ENCODE peak calls at places on chromosomes 1 and 21, in seven cellular contexts. One of them, this sample, is unnamed.

GRCh38 chr1:160779662-160780397 is 16.1 kb upstream of the LY9 start:
- DNase-seq in CD8-positive, alpha-beta memory T cell: no peak
- DNase-seq in activated CD4-positive, alpha-beta T cell treated with anti-CD3 and anti-CD28 coated beads, Interleukin-2, amount 10 ng/mL, durations not matched to agents 7 days and 5 days: no peak
- DNase-seq in sciatic nerve: no peak
- DNase-seq in pancreas: no peak
- DNase-seq in Ammon's horn: no peak
- DNase-seq in activated T-helper 1 cell treated with anti-CD3 and anti-CD28 coated beads, Interleukin-12 subunit alpha, Interleukin-12 subunit beta, Interleukin-2, Interleukin-4 antibody, amounts not matched to agents 30 ng/mL and 10 ng/mL and 1 ng/mL, durations not matched to agents 14 hours and 24 hours and 36 hours: no peak
- DNase-seq in this sample: no peak

GRCh38 chr1:35433714-35434113 is 123.5 kb downstream of the KIAA0319L start:
- DNase-seq in CD8-positive, alpha-beta memory T cell: no peak
- DNase-seq in activated CD4-positive, alpha-beta T cell treated with anti-CD3 and anti-CD28 coated beads, Interleukin-2, amount 10 ng/mL, durations not matched to agents 7 days and 5 days: no peak
- DNase-seq in sciatic nerve: no peak
- DNase-seq in pancreas: no peak
- DNase-seq in Ammon's horn: no peak
- DNase-seq in activated T-helper 1 cell treated with anti-CD3 and anti-CD28 coated beads, Interleukin-12 subunit alpha, Interleukin-12 subunit beta, Interleukin-2, Interleukin-4 antibody, amounts not matched to agents 30 ng/mL and 10 ng/mL and 1 ng/mL, durations not matched to agents 14 hours and 24 hours and 36 hours: no peak
- DNase-seq in this sample: no peak

GRCh38 chr1:15282038-15282437 is 35.0 kb downstream of the FHAD1 start:
- DNase-seq in CD8-positive, alpha-beta memory T cell: no peak
- DNase-seq in activated CD4-positive, alpha-beta T cell treated with anti-CD3 and anti-CD28 coated beads, Interleukin-2, amount 10 ng/mL, durations not matched to agents 7 days and 5 days: no peak
- DNase-seq in sciatic nerve: no peak
- DNase-seq in pancreas: no peak
- DNase-seq in Ammon's horn: no peak
- DNase-seq in activated T-helper 1 cell treated with anti-CD3 and anti-CD28 coated beads, Interleukin-12 subunit alpha, Interleukin-12 subunit beta, Interleukin-2, Interleukin-4 antibody, amounts not matched to agents 30 ng/mL and 10 ng/mL and 1 ng/mL, durations not matched to agents 14 hours and 24 hours and 36 hours: no peak
- DNase-seq in this sample: no peak

GRCh38 chr21:45482899-45483821 is 59.1 kb downstream of the SLC19A1 start:
- DNase-seq in CD8-positive, alpha-beta memory T cell: no peak
- DNase-seq in activated CD4-positive, alpha-beta T cell treated with anti-CD3 and anti-CD28 coated beads, Interleukin-2, amount 10 ng/mL, durations not matched to agents 7 days and 5 days: peak; percentile 71
- DNase-seq in sciatic nerve: no peak
- DNase-seq in pancreas: no peak
- DNase-seq in Ammon's horn: peak; percentile 50
- DNase-seq in activated T-helper 1 cell treated with anti-CD3 and anti-CD28 coated beads, Interleukin-12 subunit alpha, Interleukin-12 subunit beta, Interleukin-2, Interleukin-4 antibody, amounts not matched to agents 30 ng/mL and 10 ng/mL and 1 ng/mL, durations not matched to agents 14 hours and 24 hours and 36 hours: peak; percentile 52
- DNase-seq in this sample: peak; percentile 30

GRCh38 chr1:208031316-208031931 is 120.5 kb upstream of the CD34 start:
- DNase-seq in CD8-positive, alpha-beta memory T cell: no peak
- DNase-seq in activated CD4-positive, alpha-beta T cell treated with anti-CD3 and anti-CD28 coated beads, Interleukin-2, amount 10 ng/mL, durations not matched to agents 7 days and 5 days: no peak
- DNase-seq in sciatic nerve: peak; percentile 52
- DNase-seq in pancreas: no peak
- DNase-seq in Ammon's horn: no peak
- DNase-seq in activated T-helper 1 cell treated with anti-CD3 and anti-CD28 coated beads, Interleukin-12 subunit alpha, Interleukin-12 subunit beta, Interleukin-2, Interleukin-4 antibody, amounts not matched to agents 30 ng/mL and 10 ng/mL and 1 ng/mL, durations not matched to agents 14 hours and 24 hours and 36 hours: no peak
- DNase-seq in this sample: no peak

GRCh38 chr1:27959792-27960603 is at the start of gene XKR8:
- DNase-seq in CD8-positive, alpha-beta memory T cell: peak; percentile 80
- DNase-seq in activated CD4-positive, alpha-beta T cell treated with anti-CD3 and anti-CD28 coated beads, Interleukin-2, amount 10 ng/mL, durations not matched to agents 7 days and 5 days: peak; percentile 86
- DNase-seq in sciatic nerve: peak; percentile 84
- DNase-seq in pancreas: peak; percentile 92
- DNase-seq in Ammon's horn: peak; percentile 74
- DNase-seq in activated T-helper 1 cell treated with anti-CD3 and anti-CD28 coated beads, Interleukin-12 subunit alpha, Interleukin-12 subunit beta, Interleukin-2, Interleukin-4 antibody, amounts not matched to agents 30 ng/mL and 10 ng/mL and 1 ng/mL, durations not matched to agents 14 hours and 24 hours and 36 hours: peak; percentile 84
- DNase-seq in this sample: peak; percentile 82

GRCh38 chr1:152148051-152148450 is 11.0 kb downstream of the RPTN start:
- DNase-seq in CD8-positive, alpha-beta memory T cell: no peak
- DNase-seq in activated CD4-positive, alpha-beta T cell treated with anti-CD3 and anti-CD28 coated beads, Interleukin-2, amount 10 ng/mL, durations not matched to agents 7 days and 5 days: no peak
- DNase-seq in sciatic nerve: no peak
- DNase-seq in pancreas: no peak
- DNase-seq in Ammon's horn: no peak
- DNase-seq in activated T-helper 1 cell treated with anti-CD3 and anti-CD28 coated beads, Interleukin-12 subunit alpha, Interleukin-12 subunit beta, Interleukin-2, Interleukin-4 antibody, amounts not matched to agents 30 ng/mL and 10 ng/mL and 1 ng/mL, durations not matched to agents 14 hours and 24 hours and 36 hours: no peak
- DNase-seq in this sample: no peak

GRCh38 chr1:32337855-32338636 is 2.0 kb upstream of the MARCKSL1 start:
- DNase-seq in CD8-positive, alpha-beta memory T cell: no peak
- DNase-seq in activated CD4-positive, alpha-beta T cell treated with anti-CD3 and anti-CD28 coated beads, Interleukin-2, amount 10 ng/mL, durations not matched to agents 7 days and 5 days: no peak
- DNase-seq in sciatic nerve: peak; percentile 76
- DNase-seq in pancreas: no peak
- DNase-seq in Ammon's horn: peak; percentile 96
- DNase-seq in activated T-helper 1 cell treated with anti-CD3 and anti-CD28 coated beads, Interleukin-12 subunit alpha, Interleukin-12 subunit beta, Interleukin-2, Interleukin-4 antibody, amounts not matched to agents 30 ng/mL and 10 ng/mL and 1 ng/mL, durations not matched to agents 14 hours and 24 hours and 36 hours: no peak
- DNase-seq in this sample: no peak

GRCh38 chr1:79982218-79982617 is 975.7 kb upstream of the ADGRL4 start:
- DNase-seq in CD8-positive, alpha-beta memory T cell: no peak
- DNase-seq in activated CD4-positive, alpha-beta T cell treated with anti-CD3 and anti-CD28 coated beads, Interleukin-2, amount 10 ng/mL, durations not matched to agents 7 days and 5 days: no peak
- DNase-seq in sciatic nerve: peak; percentile 79
- DNase-seq in pancreas: peak; percentile 58
- DNase-seq in Ammon's horn: peak; percentile 51
- DNase-seq in activated T-helper 1 cell treated with anti-CD3 and anti-CD28 coated beads, Interleukin-12 subunit alpha, Interleukin-12 subunit beta, Interleukin-2, Interleukin-4 antibody, amounts not matched to agents 30 ng/mL and 10 ng/mL and 1 ng/mL, durations not matched to agents 14 hours and 24 hours and 36 hours: no peak
- DNase-seq in this sample: no peak

GRCh38 chr1:45803299-45803780 is at the start of gene MAST2:
- DNase-seq in CD8-positive, alpha-beta memory T cell: peak; percentile 77
- DNase-seq in activated CD4-positive, alpha-beta T cell treated with anti-CD3 and anti-CD28 coated beads, Interleukin-2, amount 10 ng/mL, durations not matched to agents 7 days and 5 days: peak; percentile 83
- DNase-seq in sciatic nerve: peak; percentile 92
- DNase-seq in pancreas: peak; percentile 96
- DNase-seq in Ammon's horn: peak; percentile 91
- DNase-seq in activated T-helper 1 cell treated with anti-CD3 and anti-CD28 coated beads, Interleukin-12 subunit alpha, Interleukin-12 subunit beta, Interleukin-2, Interleukin-4 antibody, amounts not matched to agents 30 ng/mL and 10 ng/mL and 1 ng/mL, durations not matched to agents 14 hours and 24 hours and 36 hours: peak; percentile 87
- DNase-seq in this sample: peak; percentile 76

GRCh38 chr21:16533692-16534407 is 804.1 kb downstream of the USP25 start:
- DNase-seq in CD8-positive, alpha-beta memory T cell: no peak
- DNase-seq in activated CD4-positive, alpha-beta T cell treated with anti-CD3 and anti-CD28 coated beads, Interleukin-2, amount 10 ng/mL, durations not matched to agents 7 days and 5 days: no peak
- DNase-seq in sciatic nerve: no peak
- DNase-seq in pancreas: no peak
- DNase-seq in Ammon's horn: peak; percentile 61
- DNase-seq in activated T-helper 1 cell treated with anti-CD3 and anti-CD28 coated beads, Interleukin-12 subunit alpha, Interleukin-12 subunit beta, Interleukin-2, Interleukin-4 antibody, amounts not matched to agents 30 ng/mL and 10 ng/mL and 1 ng/mL, durations not matched to agents 14 hours and 24 hours and 36 hours: no peak
- DNase-seq in this sample: no peak

GRCh38 chr1:169816617-169817016 is 21.9 kb upstream of the METTL18 start:
- DNase-seq in CD8-positive, alpha-beta memory T cell: no peak
- DNase-seq in activated CD4-positive, alpha-beta T cell treated with anti-CD3 and anti-CD28 coated beads, Interleukin-2, amount 10 ng/mL, durations not matched to agents 7 days and 5 days: no peak
- DNase-seq in sciatic nerve: no peak
- DNase-seq in pancreas: no peak
- DNase-seq in Ammon's horn: no peak
- DNase-seq in activated T-helper 1 cell treated with anti-CD3 and anti-CD28 coated beads, Interleukin-12 subunit alpha, Interleukin-12 subunit beta, Interleukin-2, Interleukin-4 antibody, amounts not matched to agents 30 ng/mL and 10 ng/mL and 1 ng/mL, durations not matched to agents 14 hours and 24 hours and 36 hours: no peak
- DNase-seq in this sample: no peak

GRCh38 chr1:107750364-107750959 is 214.5 kb downstream of the VAV3 start:
- DNase-seq in CD8-positive, alpha-beta memory T cell: no peak
- DNase-seq in activated CD4-positive, alpha-beta T cell treated with anti-CD3 and anti-CD28 coated beads, Interleukin-2, amount 10 ng/mL, durations not matched to agents 7 days and 5 days: peak; percentile 40
- DNase-seq in sciatic nerve: peak; percentile 68
- DNase-seq in pancreas: no peak
- DNase-seq in Ammon's horn: peak; percentile 68
- DNase-seq in activated T-helper 1 cell treated with anti-CD3 and anti-CD28 coated beads, Interleukin-12 subunit alpha, Interleukin-12 subunit beta, Interleukin-2, Interleukin-4 antibody, amounts not matched to agents 30 ng/mL and 10 ng/mL and 1 ng/mL, durations not matched to agents 14 hours and 24 hours and 36 hours: no peak
- DNase-seq in this sample: no peak

GRCh38 chr1:81128079-81128478 is 672.7 kb upstream of the ADGRL2 start:
- DNase-seq in CD8-positive, alpha-beta memory T cell: no peak
- DNase-seq in activated CD4-positive, alpha-beta T cell treated with anti-CD3 and anti-CD28 coated beads, Interleukin-2, amount 10 ng/mL, durations not matched to agents 7 days and 5 days: no peak
- DNase-seq in sciatic nerve: no peak
- DNase-seq in pancreas: no peak
- DNase-seq in Ammon's horn: no peak
- DNase-seq in activated T-helper 1 cell treated with anti-CD3 and anti-CD28 coated beads, Interleukin-12 subunit alpha, Interleukin-12 subunit beta, Interleukin-2, Interleukin-4 antibody, amounts not matched to agents 30 ng/mL and 10 ng/mL and 1 ng/mL, durations not matched to agents 14 hours and 24 hours and 36 hours: no peak
- DNase-seq in this sample: no peak

GRCh38 chr1:101632548-101633256 is 364.0 kb downstream of the OLFM3 start:
- DNase-seq in CD8-positive, alpha-beta memory T cell: no peak
- DNase-seq in activated CD4-positive, alpha-beta T cell treated with anti-CD3 and anti-CD28 coated beads, Interleukin-2, amount 10 ng/mL, durations not matched to agents 7 days and 5 days: no peak
- DNase-seq in sciatic nerve: no peak
- DNase-seq in pancreas: no peak
- DNase-seq in Ammon's horn: no peak
- DNase-seq in activated T-helper 1 cell treated with anti-CD3 and anti-CD28 coated beads, Interleukin-12 subunit alpha, Interleukin-12 subunit beta, Interleukin-2, Interleukin-4 antibody, amounts not matched to agents 30 ng/mL and 10 ng/mL and 1 ng/mL, durations not matched to agents 14 hours and 24 hours and 36 hours: no peak
- DNase-seq in this sample: no peak

GRCh38 chr1:198771562-198772153 is 132.8 kb downstream of the PTPRC start:
- DNase-seq in CD8-positive, alpha-beta memory T cell: no peak
- DNase-seq in activated CD4-positive, alpha-beta T cell treated with anti-CD3 and anti-CD28 coated beads, Interleukin-2, amount 10 ng/mL, durations not matched to agents 7 days and 5 days: peak; percentile 31
- DNase-seq in sciatic nerve: no peak
- DNase-seq in pancreas: no peak
- DNase-seq in Ammon's horn: peak; percentile 54
- DNase-seq in activated T-helper 1 cell treated with anti-CD3 and anti-CD28 coated beads, Interleukin-12 subunit alpha, Interleukin-12 subunit beta, Interleukin-2, Interleukin-4 antibody, amounts not matched to agents 30 ng/mL and 10 ng/mL and 1 ng/mL, durations not matched to agents 14 hours and 24 hours and 36 hours: no peak
- DNase-seq in this sample: no peak

GRCh38 chr1:181737056-181737455 is 253.7 kb downstream of the CACNA1E start:
- DNase-seq in CD8-positive, alpha-beta memory T cell: no peak
- DNase-seq in activated CD4-positive, alpha-beta T cell treated with anti-CD3 and anti-CD28 coated beads, Interleukin-2, amount 10 ng/mL, durations not matched to agents 7 days and 5 days: no peak
- DNase-seq in sciatic nerve: no peak
- DNase-seq in pancreas: no peak
- DNase-seq in Ammon's horn: peak; percentile 18
- DNase-seq in activated T-helper 1 cell treated with anti-CD3 and anti-CD28 coated beads, Interleukin-12 subunit alpha, Interleukin-12 subunit beta, Interleukin-2, Interleukin-4 antibody, amounts not matched to agents 30 ng/mL and 10 ng/mL and 1 ng/mL, durations not matched to agents 14 hours and 24 hours and 36 hours: no peak
- DNase-seq in this sample: no peak

GRCh38 chr21:43824250-43824882 is 35.0 kb downstream of the RRP1 start:
- DNase-seq in CD8-positive, alpha-beta memory T cell: no peak
- DNase-seq in activated CD4-positive, alpha-beta T cell treated with anti-CD3 and anti-CD28 coated beads, Interleukin-2, amount 10 ng/mL, durations not matched to agents 7 days and 5 days: no peak
- DNase-seq in sciatic nerve: peak; percentile 38
- DNase-seq in pancreas: peak; percentile 44
- DNase-seq in Ammon's horn: no peak
- DNase-seq in activated T-helper 1 cell treated with anti-CD3 and anti-CD28 coated beads, Interleukin-12 subunit alpha, Interleukin-12 subunit beta, Interleukin-2, Interleukin-4 antibody, amounts not matched to agents 30 ng/mL and 10 ng/mL and 1 ng/mL, durations not matched to agents 14 hours and 24 hours and 36 hours: no peak
- DNase-seq in this sample: no peak

GRCh38 chr1:199089393-199090122 is 450.7 kb downstream of the PTPRC start:
- DNase-seq in CD8-positive, alpha-beta memory T cell: peak; percentile 2
- DNase-seq in activated CD4-positive, alpha-beta T cell treated with anti-CD3 and anti-CD28 coated beads, Interleukin-2, amount 10 ng/mL, durations not matched to agents 7 days and 5 days: peak; percentile 63
- DNase-seq in sciatic nerve: no peak
- DNase-seq in pancreas: no peak
- DNase-seq in Ammon's horn: no peak
- DNase-seq in activated T-helper 1 cell treated with anti-CD3 and anti-CD28 coated beads, Interleukin-12 subunit alpha, Interleukin-12 subunit beta, Interleukin-2, Interleukin-4 antibody, amounts not matched to agents 30 ng/mL and 10 ng/mL and 1 ng/mL, durations not matched to agents 14 hours and 24 hours and 36 hours: peak; percentile 57
- DNase-seq in this sample: peak; percentile 65

GRCh38 chr1:175154595-175155472 is 37.7 kb downstream of the KIAA0040 start:
- DNase-seq in CD8-positive, alpha-beta memory T cell: peak; percentile 65
- DNase-seq in activated CD4-positive, alpha-beta T cell treated with anti-CD3 and anti-CD28 coated beads, Interleukin-2, amount 10 ng/mL, durations not matched to agents 7 days and 5 days: peak; percentile 81
- DNase-seq in sciatic nerve: peak; percentile 83
- DNase-seq in pancreas: peak; percentile 90
- DNase-seq in Ammon's horn: peak; percentile 74
- DNase-seq in activated T-helper 1 cell treated with anti-CD3 and anti-CD28 coated beads, Interleukin-12 subunit alpha, Interleukin-12 subunit beta, Interleukin-2, Interleukin-4 antibody, amounts not matched to agents 30 ng/mL and 10 ng/mL and 1 ng/mL, durations not matched to agents 14 hours and 24 hours and 36 hours: peak; percentile 57
- DNase-seq in this sample: peak; percentile 55

GRCh38 chr1:25204797-25205441 is 27.4 kb downstream of the SYF2 start:
- DNase-seq in CD8-positive, alpha-beta memory T cell: no peak
- DNase-seq in activated CD4-positive, alpha-beta T cell treated with anti-CD3 and anti-CD28 coated beads, Interleukin-2, amount 10 ng/mL, durations not matched to agents 7 days and 5 days: peak; percentile 45
- DNase-seq in sciatic nerve: peak; percentile 13
- DNase-seq in pancreas: no peak
- DNase-seq in Ammon's horn: peak; percentile 39
- DNase-seq in activated T-helper 1 cell treated with anti-CD3 and anti-CD28 coated beads, Interleukin-12 subunit alpha, Interleukin-12 subunit beta, Interleukin-2, Interleukin-4 antibody, amounts not matched to agents 30 ng/mL and 10 ng/mL and 1 ng/mL, durations not matched to agents 14 hours and 24 hours and 36 hours: no peak
- DNase-seq in this sample: peak; percentile 28

GRCh38 chr1:93324486-93325464 is 20.9 kb upstream of the DR1 start:
- DNase-seq in CD8-positive, alpha-beta memory T cell: no peak
- DNase-seq in activated CD4-positive, alpha-beta T cell treated with anti-CD3 and anti-CD28 coated beads, Interleukin-2, amount 10 ng/mL, durations not matched to agents 7 days and 5 days: no peak
- DNase-seq in sciatic nerve: no peak
- DNase-seq in pancreas: no peak
- DNase-seq in Ammon's horn: no peak
- DNase-seq in activated T-helper 1 cell treated with anti-CD3 and anti-CD28 coated beads, Interleukin-12 subunit alpha, Interleukin-12 subunit beta, Interleukin-2, Interleukin-4 antibody, amounts not matched to agents 30 ng/mL and 10 ng/mL and 1 ng/mL, durations not matched to agents 14 hours and 24 hours and 36 hours: no peak
- DNase-seq in this sample: no peak

GRCh38 chr1:7575041-7575400 is 196.1 kb upstream of the VAMP3 start:
- DNase-seq in CD8-positive, alpha-beta memory T cell: no peak
- DNase-seq in activated CD4-positive, alpha-beta T cell treated with anti-CD3 and anti-CD28 coated beads, Interleukin-2, amount 10 ng/mL, durations not matched to agents 7 days and 5 days: no peak
- DNase-seq in sciatic nerve: no peak
- DNase-seq in pancreas: no peak
- DNase-seq in Ammon's horn: no peak
- DNase-seq in activated T-helper 1 cell treated with anti-CD3 and anti-CD28 coated beads, Interleukin-12 subunit alpha, Interleukin-12 subunit beta, Interleukin-2, Interleukin-4 antibody, amounts not matched to agents 30 ng/mL and 10 ng/mL and 1 ng/mL, durations not matched to agents 14 hours and 24 hours and 36 hours: no peak
- DNase-seq in this sample: no peak

GRCh38 chr1:151578941-151579340 is 32.9 kb upstream of the SNX27 start:
- DNase-seq in CD8-positive, alpha-beta memory T cell: no peak
- DNase-seq in activated CD4-positive, alpha-beta T cell treated with anti-CD3 and anti-CD28 coated beads, Interleukin-2, amount 10 ng/mL, durations not matched to agents 7 days and 5 days: no peak
- DNase-seq in sciatic nerve: no peak
- DNase-seq in pancreas: no peak
- DNase-seq in Ammon's horn: no peak
- DNase-seq in activated T-helper 1 cell treated with anti-CD3 and anti-CD28 coated beads, Interleukin-12 subunit alpha, Interleukin-12 subunit beta, Interleukin-2, Interleukin-4 antibody, amounts not matched to agents 30 ng/mL and 10 ng/mL and 1 ng/mL, durations not matched to agents 14 hours and 24 hours and 36 hours: no peak
- DNase-seq in this sample: no peak

GRCh38 chr1:12475947-12476346 is 142.1 kb downstream of the DHRS3 start:
- DNase-seq in CD8-positive, alpha-beta memory T cell: no peak
- DNase-seq in activated CD4-positive, alpha-beta T cell treated with anti-CD3 and anti-CD28 coated beads, Interleukin-2, amount 10 ng/mL, durations not matched to agents 7 days and 5 days: peak; percentile 24
- DNase-seq in sciatic nerve: no peak
- DNase-seq in pancreas: no peak
- DNase-seq in Ammon's horn: no peak
- DNase-seq in activated T-helper 1 cell treated with anti-CD3 and anti-CD28 coated beads, Interleukin-12 subunit alpha, Interleukin-12 subunit beta, Interleukin-2, Interleukin-4 antibody, amounts not matched to agents 30 ng/mL and 10 ng/mL and 1 ng/mL, durations not matched to agents 14 hours and 24 hours and 36 hours: no peak
- DNase-seq in this sample: no peak

GRCh38 chr1:184442260-184442659 is 55.4 kb downstream of the C1orf21 start:
- DNase-seq in CD8-positive, alpha-beta memory T cell: no peak
- DNase-seq in activated CD4-positive, alpha-beta T cell treated with anti-CD3 and anti-CD28 coated beads, Interleukin-2, amount 10 ng/mL, durations not matched to agents 7 days and 5 days: no peak
- DNase-seq in sciatic nerve: no peak
- DNase-seq in pancreas: no peak
- DNase-seq in Ammon's horn: no peak
- DNase-seq in activated T-helper 1 cell treated with anti-CD3 and anti-CD28 coated beads, Interleukin-12 subunit alpha, Interleukin-12 subunit beta, Interleukin-2, Interleukin-4 antibody, amounts not matched to agents 30 ng/mL and 10 ng/mL and 1 ng/mL, durations not matched to agents 14 hours and 24 hours and 36 hours: no peak
- DNase-seq in this sample: no peak

GRCh38 chr1:168513656-168514404 is 30.0 kb downstream of the XCL2 start:
- DNase-seq in CD8-positive, alpha-beta memory T cell: no peak
- DNase-seq in activated CD4-positive, alpha-beta T cell treated with anti-CD3 and anti-CD28 coated beads, Interleukin-2, amount 10 ng/mL, durations not matched to agents 7 days and 5 days: no peak
- DNase-seq in sciatic nerve: no peak
- DNase-seq in pancreas: no peak
- DNase-seq in Ammon's horn: no peak
- DNase-seq in activated T-helper 1 cell treated with anti-CD3 and anti-CD28 coated beads, Interleukin-12 subunit alpha, Interleukin-12 subunit beta, Interleukin-2, Interleukin-4 antibody, amounts not matched to agents 30 ng/mL and 10 ng/mL and 1 ng/mL, durations not matched to agents 14 hours and 24 hours and 36 hours: no peak
- DNase-seq in this sample: no peak

GRCh38 chr1:174569240-174569639 is 121.5 kb downstream of the GPR52 start:
- DNase-seq in CD8-positive, alpha-beta memory T cell: no peak
- DNase-seq in activated CD4-positive, alpha-beta T cell treated with anti-CD3 and anti-CD28 coated beads, Interleukin-2, amount 10 ng/mL, durations not matched to agents 7 days and 5 days: no peak
- DNase-seq in sciatic nerve: no peak
- DNase-seq in pancreas: no peak
- DNase-seq in Ammon's horn: no peak
- DNase-seq in activated T-helper 1 cell treated with anti-CD3 and anti-CD28 coated beads, Interleukin-12 subunit alpha, Interleukin-12 subunit beta, Interleukin-2, Interleukin-4 antibody, amounts not matched to agents 30 ng/mL and 10 ng/mL and 1 ng/mL, durations not matched to agents 14 hours and 24 hours and 36 hours: no peak
- DNase-seq in this sample: no peak

GRCh38 chr1:18592368-18592767 is 38.3 kb upstream of the PAX7 start:
- DNase-seq in CD8-positive, alpha-beta memory T cell: no peak
- DNase-seq in activated CD4-positive, alpha-beta T cell treated with anti-CD3 and anti-CD28 coated beads, Interleukin-2, amount 10 ng/mL, durations not matched to agents 7 days and 5 days: no peak
- DNase-seq in sciatic nerve: no peak
- DNase-seq in pancreas: no peak
- DNase-seq in Ammon's horn: no peak
- DNase-seq in activated T-helper 1 cell treated with anti-CD3 and anti-CD28 coated beads, Interleukin-12 subunit alpha, Interleukin-12 subunit beta, Interleukin-2, Interleukin-4 antibody, amounts not matched to agents 30 ng/mL and 10 ng/mL and 1 ng/mL, durations not matched to agents 14 hours and 24 hours and 36 hours: no peak
- DNase-seq in this sample: no peak

GRCh38 chr1:26471498-26472329 is 526 bp upstream of the HMGN2 start:
- DNase-seq in CD8-positive, alpha-beta memory T cell: peak; percentile 7
- DNase-seq in activated CD4-positive, alpha-beta T cell treated with anti-CD3 and anti-CD28 coated beads, Interleukin-2, amount 10 ng/mL, durations not matched to agents 7 days and 5 days: peak; percentile 58
- DNase-seq in sciatic nerve: peak; percentile 83
- DNase-seq in pancreas: peak; percentile 80
- DNase-seq in Ammon's horn: peak; percentile 45
- DNase-seq in activated T-helper 1 cell treated with anti-CD3 and anti-CD28 coated beads, Interleukin-12 subunit alpha, Interleukin-12 subunit beta, Interleukin-2, Interleukin-4 antibody, amounts not matched to agents 30 ng/mL and 10 ng/mL and 1 ng/mL, durations not matched to agents 14 hours and 24 hours and 36 hours: peak; percentile 31
- DNase-seq in this sample: no peak

GRCh38 chr1:24535021-24535424 is 20.9 kb upstream of the NCMAP start:
- DNase-seq in CD8-positive, alpha-beta memory T cell: peak; percentile 67
- DNase-seq in activated CD4-positive, alpha-beta T cell treated with anti-CD3 and anti-CD28 coated beads, Interleukin-2, amount 10 ng/mL, durations not matched to agents 7 days and 5 days: peak; percentile 83
- DNase-seq in sciatic nerve: no peak
- DNase-seq in pancreas: no peak
- DNase-seq in Ammon's horn: no peak
- DNase-seq in activated T-helper 1 cell treated with anti-CD3 and anti-CD28 coated beads, Interleukin-12 subunit alpha, Interleukin-12 subunit beta, Interleukin-2, Interleukin-4 antibody, amounts not matched to agents 30 ng/mL and 10 ng/mL and 1 ng/mL, durations not matched to agents 14 hours and 24 hours and 36 hours: peak; percentile 75
- DNase-seq in this sample: peak; percentile 85

GRCh38 chr1:176682830-176683229 is 219.9 kb downstream of the PAPPA2 start:
- DNase-seq in CD8-positive, alpha-beta memory T cell: no peak
- DNase-seq in activated CD4-positive, alpha-beta T cell treated with anti-CD3 and anti-CD28 coated beads, Interleukin-2, amount 10 ng/mL, durations not matched to agents 7 days and 5 days: no peak
- DNase-seq in sciatic nerve: no peak
- DNase-seq in pancreas: no peak
- DNase-seq in Ammon's horn: no peak
- DNase-seq in activated T-helper 1 cell treated with anti-CD3 and anti-CD28 coated beads, Interleukin-12 subunit alpha, Interleukin-12 subunit beta, Interleukin-2, Interleukin-4 antibody, amounts not matched to agents 30 ng/mL and 10 ng/mL and 1 ng/mL, durations not matched to agents 14 hours and 24 hours and 36 hours: no peak
- DNase-seq in this sample: no peak

GRCh38 chr1:12617511-12617900 is 504 bp downstream of the DHRS3 start:
- DNase-seq in CD8-positive, alpha-beta memory T cell: peak; percentile 35
- DNase-seq in activated CD4-positive, alpha-beta T cell treated with anti-CD3 and anti-CD28 coated beads, Interleukin-2, amount 10 ng/mL, durations not matched to agents 7 days and 5 days: peak; percentile 50
- DNase-seq in sciatic nerve: no peak
- DNase-seq in pancreas: no peak
- DNase-seq in Ammon's horn: no peak
- DNase-seq in activated T-helper 1 cell treated with anti-CD3 and anti-CD28 coated beads, Interleukin-12 subunit alpha, Interleukin-12 subunit beta, Interleukin-2, Interleukin-4 antibody, amounts not matched to agents 30 ng/mL and 10 ng/mL and 1 ng/mL, durations not matched to agents 14 hours and 24 hours and 36 hours: peak; percentile 56
- DNase-seq in this sample: peak; percentile 60

GRCh38 chr1:81699234-81699633 is 101.5 kb upstream of the ADGRL2 start:
- DNase-seq in CD8-positive, alpha-beta memory T cell: no peak
- DNase-seq in activated CD4-positive, alpha-beta T cell treated with anti-CD3 and anti-CD28 coated beads, Interleukin-2, amount 10 ng/mL, durations not matched to agents 7 days and 5 days: no peak
- DNase-seq in sciatic nerve: no peak
- DNase-seq in pancreas: no peak
- DNase-seq in Ammon's horn: peak; percentile 36
- DNase-seq in activated T-helper 1 cell treated with anti-CD3 and anti-CD28 coated beads, Interleukin-12 subunit alpha, Interleukin-12 subunit beta, Interleukin-2, Interleukin-4 antibody, amounts not matched to agents 30 ng/mL and 10 ng/mL and 1 ng/mL, durations not matched to agents 14 hours and 24 hours and 36 hours: no peak
- DNase-seq in this sample: no peak

GRCh38 chr1:77459881-77460280 is 178.1 kb downstream of the AK5 start:
- DNase-seq in CD8-positive, alpha-beta memory T cell: no peak
- DNase-seq in activated CD4-positive, alpha-beta T cell treated with anti-CD3 and anti-CD28 coated beads, Interleukin-2, amount 10 ng/mL, durations not matched to agents 7 days and 5 days: no peak
- DNase-seq in sciatic nerve: no peak
- DNase-seq in pancreas: no peak
- DNase-seq in Ammon's horn: no peak
- DNase-seq in activated T-helper 1 cell treated with anti-CD3 and anti-CD28 coated beads, Interleukin-12 subunit alpha, Interleukin-12 subunit beta, Interleukin-2, Interleukin-4 antibody, amounts not matched to agents 30 ng/mL and 10 ng/mL and 1 ng/mL, durations not matched to agents 14 hours and 24 hours and 36 hours: no peak
- DNase-seq in this sample: no peak